ENCODE peak calls at places on chromosomes 6 and 20, in eight cellular contexts. F is coronary artery; O is activated CD8-positive, alpha-beta T cell treated with anti-CD3 and anti-CD28 coated beads for 36 hours; M is AG10803; G is HFF-Myc; D is cardiac muscle cell; R is fibroblast of lung; W is GM23338. Q is an unnamed sample.

GRCh38 chr6:119587537-119587936 is 238.0 kb upstream of the MAN1A1 start:
- DNase-seq in F (no peak), O (no peak), M (peak), G (peak), D (no peak), R (peak), W (peak), Q (no peak)

GRCh38 chr6:131471331-131471730 is 101.7 kb upstream of the ARG1 start:
- DNase-seq in F (no peak), O (no peak), M (no peak), G (no peak), D (no peak), R (no peak), W (no peak), Q (no peak)

GRCh38 chr20:63087872-63088680 is 81.3 kb upstream of the BHLHE23 start:
- DNase-seq in F (peak), O (no peak), M (no peak), G (no peak), D (no peak), R (no peak), W (no peak), Q (no peak)

GRCh38 chr6:151089916-151090443 is 149.8 kb upstream of the AKAP12 start:
- DNase-seq in F (no peak), O (no peak), M (no peak), G (no peak), D (no peak), R (no peak), W (peak), Q (no peak)

GRCh38 chr6:169008641-169009040 is 245.0 kb downstream of the THBS2 start:
- DNase-seq in F (no peak), O (no peak), M (no peak), G (no peak), D (peak), R (peak), W (peak), Q (no peak)

GRCh38 chr6:90078513-90079289 is 184.4 kb downstream of the GJA10 start:
- DNase-seq in F (no peak), O (peak), M (peak), G (no peak), D (peak), R (peak), W (peak), Q (no peak)

GRCh38 chr6:1610497-1611321 is 994 bp downstream of the FOXC1 start:
- DNase-seq in F (no peak), O (peak), M (peak), G (no peak), D (peak), R (peak), W (peak), Q (peak)

GRCh38 chr20:36543187-36544133 is 2.1 kb downstream of the MYL9 start:
- DNase-seq in F (peak), O (no peak), M (peak), G (no peak), D (peak), R (peak), W (no peak), Q (no peak)

GRCh38 chr20:52410182-52410647 is 218.6 kb upstream of the ZFP64 start:
- DNase-seq in F (no peak), O (peak), M (peak), G (no peak), D (peak), R (peak), W (no peak), Q (no peak)

GRCh38 chr20:21244808-21245207 is 58.3 kb upstream of the XRN2 start:
- DNase-seq in F (no peak), O (no peak), M (no peak), G (no peak), D (no peak), R (no peak), W (no peak), Q (no peak)

GRCh38 chr6:33316603-33317417 is 734 bp downstream of the ZBTB22 start:
- DNase-seq in F (peak), O (no peak), M (no peak), G (no peak), D (no peak), R (no peak), W (no peak), Q (no peak)

GRCh38 chr6:37558158-37558557 is 58.5 kb upstream of the CCDC167 start:
- DNase-seq in F (no peak), O (no peak), M (no peak), G (no peak), D (no peak), R (no peak), W (no peak), Q (peak)

GRCh38 chr6:100730581-100730980 is 150.5 kb downstream of the ASCC3 start:
- DNase-seq in F (no peak), O (no peak), M (no peak), G (no peak), D (no peak), R (no peak), W (no peak), Q (no peak)

GRCh38 chr6:143110996-143111395 is 50.3 kb downstream of the AIG1 start:
- DNase-seq in F (no peak), O (no peak), M (peak), G (no peak), D (no peak), R (peak), W (no peak), Q (no peak)

GRCh38 chr6:80341330-80341729 is 234.9 kb downstream of the BCKDHB start:
- DNase-seq in F (no peak), O (no peak), M (peak), G (no peak), D (no peak), R (peak), W (no peak), Q (no peak)

GRCh38 chr6:156563710-156564109 is 213.5 kb upstream of the ARID1B start:
- DNase-seq in F (no peak), O (no peak), M (no peak), G (no peak), D (no peak), R (no peak), W (no peak), Q (no peak)

GRCh38 chr20:63706852-63707557 is 771 bp downstream of the ARFRP1 start:
- DNase-seq in F (peak), O (peak), M (peak), G (no peak), D (no peak), R (no peak), W (peak), Q (peak)

GRCh38 chr6:4637691-4638433 is 138.3 kb upstream of the CDYL start:
- DNase-seq in F (no peak), O (peak), M (peak), G (no peak), D (peak), R (peak), W (no peak), Q (peak)

GRCh38 chr20:57266251-57267157 is at the start of gene BMP7:
- DNase-seq in F (no peak), O (no peak), M (no peak), G (no peak), D (no peak), R (peak), W (peak), Q (no peak)

GRCh38 chr6:87074051-87074711 is 20.7 kb downstream of the CGA start:
- DNase-seq in F (no peak), O (no peak), M (no peak), G (no peak), D (no peak), R (no peak), W (no peak), Q (no peak)

GRCh38 chr6:118122801-118123200 is 215.7 kb downstream of the SLC35F1 start:
- DNase-seq in F (no peak), O (no peak), M (no peak), G (no peak), D (no peak), R (no peak), W (no peak), Q (no peak)

GRCh38 chr6:35725721-35726438 is 11.0 kb upstream of the ARMC12 start:
- DNase-seq in F (peak), O (peak), M (no peak), G (no peak), D (peak), R (no peak), W (no peak), Q (no peak)

GRCh38 chr6:143998686-143999085 is 9.4 kb downstream of the PLAGL1 start:
- DNase-seq in F (no peak), O (no peak), M (no peak), G (no peak), D (no peak), R (no peak), W (no peak), Q (no peak)

GRCh38 chr6:125780540-125781306 is 10.0 kb upstream of the NCOA7 start:
- DNase-seq in F (no peak), O (peak), M (peak), G (no peak), D (peak), R (peak), W (peak), Q (peak)

GRCh38 chr20:32358883-32359632 is 927 bp downstream of the ASXL1 start:
- DNase-seq in F (peak), O (peak), M (peak), G (no peak), D (peak), R (peak), W (peak), Q (peak)

GRCh38 chr6:33298773-33299236 is at the start of gene RGL2:
- DNase-seq in F (peak), O (peak), M (peak), G (no peak), D (peak), R (peak), W (peak), Q (peak)

GRCh38 chr6:117494694-117495318 is 12.3 kb downstream of the DCBLD1 start:
- DNase-seq in F (no peak), O (no peak), M (no peak), G (no peak), D (no peak), R (no peak), W (no peak), Q (no peak)

GRCh38 chr6:135088818-135089809 is 34.5 kb upstream of the HBS1L start:
- DNase-seq in F (no peak), O (peak), M (peak), G (peak), D (peak), R (peak), W (peak), Q (peak)

GRCh38 chr20:38117635-38118034 is 47.4 kb downstream of the TGM2 start:
- DNase-seq in F (no peak), O (no peak), M (peak), G (no peak), D (peak), R (peak), W (no peak), Q (no peak)

DNA sequence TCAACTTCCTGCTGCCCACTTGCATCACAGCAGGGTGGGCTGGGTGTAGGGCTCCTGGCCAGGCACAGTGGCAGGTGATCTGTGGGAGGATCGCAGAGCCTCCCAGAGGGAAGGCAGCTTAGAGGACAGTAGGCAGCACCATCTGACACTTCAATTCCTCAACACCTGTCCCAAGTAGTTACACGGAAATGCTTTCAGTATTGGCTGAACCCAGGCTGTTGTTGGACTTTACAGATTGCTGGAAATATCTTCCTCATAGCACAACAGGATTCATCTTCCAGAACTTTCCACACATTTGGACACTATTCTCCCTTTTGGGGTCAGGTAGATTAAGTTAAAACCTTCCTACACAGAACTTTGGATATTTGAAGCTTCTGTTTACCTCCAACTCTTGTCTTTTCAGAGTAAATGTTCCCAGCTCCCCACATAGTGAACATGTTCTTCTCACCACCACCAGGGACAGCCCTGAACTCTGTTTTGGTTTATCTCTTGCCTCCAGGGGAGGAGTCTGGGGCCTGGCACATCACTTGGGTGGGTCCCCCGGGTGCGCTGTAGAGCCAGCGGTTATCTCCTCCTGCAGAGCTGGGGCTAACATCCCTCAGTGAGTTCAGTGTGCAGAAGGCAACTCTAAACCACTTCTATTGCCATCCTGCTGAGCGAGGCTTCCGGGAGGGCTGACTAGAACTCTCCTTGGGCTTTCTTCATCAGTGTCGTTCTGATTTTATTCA is 3.5 kb upstream of the SLC22A2 start:
- DNase-seq in F (no peak), O (no peak), M (no peak), G (no peak), D (peak), R (no peak), W (peak), Q (peak)
- TF ChIP-seq CTCF in F (no peak), O (no peak), M (no peak), G (no peak), D (peak), R (no peak), W (peak), Q (peak)

DNA sequence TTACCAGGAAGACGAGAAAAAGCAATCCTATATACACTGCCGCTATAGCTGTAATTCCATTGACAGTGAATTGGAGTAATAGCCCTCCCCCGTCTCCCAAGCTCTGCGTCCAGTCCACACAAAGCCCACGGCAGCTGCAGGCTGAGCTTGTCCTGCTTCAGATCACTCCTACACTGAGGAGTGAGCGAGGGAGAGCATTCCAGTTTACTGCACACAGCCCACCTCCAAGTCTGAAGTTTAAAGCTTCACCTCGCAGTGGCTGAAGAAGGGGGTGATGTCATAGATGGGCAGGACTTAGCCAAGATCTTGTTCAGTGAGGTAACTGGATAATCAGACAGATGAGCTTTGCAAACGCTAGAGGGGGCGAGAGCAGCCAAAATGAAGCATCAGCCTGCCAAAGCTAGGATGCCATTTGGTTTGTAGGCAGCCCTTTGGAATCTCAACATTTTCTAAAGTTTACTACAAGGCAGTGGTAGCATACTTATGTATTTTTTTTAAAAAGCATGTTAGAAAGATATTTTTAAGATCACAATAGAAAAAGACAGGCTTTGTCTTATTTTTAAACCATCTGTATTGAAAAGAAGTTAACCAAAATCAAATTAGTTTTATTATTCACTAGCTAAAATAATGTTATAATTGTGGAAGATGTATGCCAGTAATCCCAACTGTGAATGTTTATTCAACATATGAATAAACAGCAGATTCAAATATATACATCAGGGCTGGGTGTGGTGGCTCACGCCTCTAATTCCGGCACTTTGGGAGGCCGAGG is at the start of gene FLRT3:
- DNase-seq in F (peak), O (peak), M (peak), G (peak), D (peak), R (peak), W (peak), Q (peak)
- TF ChIP-seq CTCF in F (peak), O (peak), M (peak), G (peak), D (peak), R (peak), W (peak), Q (peak)

GRCh38 chr6:121305957-121306607 is 28.2 kb downstream of the TBC1D32 start:
- DNase-seq in F (no peak), O (no peak), M (peak), G (peak), D (peak), R (peak), W (peak), Q (peak)
- TF ChIP-seq CTCF in F (no peak), O (peak), M (peak), G (peak), D (peak), R (peak), W (peak), Q (peak)

GRCh38 chr6:163579880-163580295 is 165.4 kb downstream of the QKI start:
- DNase-seq in F (no peak), O (no peak), M (peak), G (no peak), D (no peak), R (peak), W (peak), Q (peak)
- TF ChIP-seq CTCF in F (no peak), O (no peak), M (peak), G (no peak), D (peak), R (no peak), W (no peak), Q (no peak)

GRCh38 chr6:127420558-127420957 is 38.6 kb downstream of the KIAA0408 start:
- DNase-seq in F (no peak), O (peak), M (peak), G (peak), D (peak), R (peak), W (peak), Q (peak)
- TF ChIP-seq CTCF in F (no peak), O (no peak), M (peak), G (peak), D (peak), R (peak), W (peak), Q (peak)

GRCh38 chr20:18057106-18057993 is at the start of gene OVOL2:
- DNase-seq in F (no peak), O (no peak), M (no peak), G (no peak), D (no peak), R (no peak), W (peak), Q (no peak)

GRCh38 chr20:18059603-18060002 is 1.9 kb upstream of the OVOL2 start:
- DNase-seq in F (no peak), O (no peak), M (no peak), G (no peak), D (no peak), R (no peak), W (no peak), Q (no peak)

GRCh38 chr20:18057994-18058349 is 256 bp upstream of the OVOL2 start:
- DNase-seq in F (no peak), O (no peak), M (no peak), G (no peak), D (no peak), R (no peak), W (no peak), Q (no peak)

GRCh38 chr20:18056174-18057105 is 1.3 kb downstream of the OVOL2 start:
- DNase-seq in F (no peak), O (peak), M (no peak), G (no peak), D (peak), R (peak), W (peak), Q (no peak)

DNA sequence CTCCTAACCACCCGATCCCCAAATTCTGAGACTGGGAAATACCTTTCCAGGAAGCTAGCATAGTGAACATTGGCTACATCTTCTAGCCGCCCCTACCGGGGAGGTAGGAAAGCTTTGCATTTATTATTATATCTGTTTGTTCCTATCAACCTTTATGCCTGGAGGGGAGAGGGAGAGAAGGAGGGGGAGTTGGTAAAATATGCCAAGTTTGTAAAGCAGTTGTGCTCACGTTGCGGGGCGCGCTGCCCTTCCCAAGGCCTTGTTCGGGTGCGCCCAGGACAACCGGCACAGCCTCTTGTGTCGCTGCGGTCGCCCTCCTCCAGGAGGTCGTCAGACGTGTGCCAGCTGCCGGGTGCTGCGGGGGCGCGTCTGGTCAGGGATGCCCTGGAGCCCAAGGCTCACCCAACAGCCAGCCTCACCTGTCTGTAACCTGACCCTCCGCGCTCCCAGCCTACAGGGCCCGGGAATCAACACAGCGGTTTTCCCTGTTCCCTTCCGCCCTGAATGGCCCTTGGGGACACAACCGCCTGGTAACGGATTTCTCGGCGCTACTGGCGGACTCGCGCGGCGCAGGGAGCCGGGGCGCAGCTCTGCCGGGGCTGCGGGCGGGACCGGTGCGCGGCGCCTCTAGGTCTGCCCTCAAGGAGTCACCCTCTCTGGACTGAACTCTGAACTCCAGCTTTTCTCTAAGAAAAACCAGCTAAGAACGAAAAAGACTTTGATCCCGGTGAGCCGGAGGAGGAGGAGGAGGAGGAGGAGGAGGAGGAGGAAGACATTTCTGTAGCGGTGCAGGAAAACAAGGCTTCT is 1.1 kb upstream of the OVOL2 start:
- DNase-seq in F (no peak), O (no peak), M (no peak), G (no peak), D (no peak), R (no peak), W (peak), Q (no peak)
- TF ChIP-seq CTCF in F (no peak), O (no peak), M (no peak), G (no peak), D (no peak), R (no peak), W (no peak), Q (no peak)